ENCODE peak calls at places on chromosomes 12 and 14, in seven cellular contexts. H is astrocyte; F is CD8-positive, alpha-beta memory T cell; T is osteoblast; I is lower lobe of right lung; P is cardiac muscle cell; R is adrenal gland. U is an unnamed sample.

GRCh38 chr12:5138256-5138655 is 94.6 kb downstream of the KCNA5 start:
- DNase-seq in T (no peak), H (no peak), R (no peak), P (no peak), I (no peak), F (no peak), U (no peak)

GRCh38 chr14:51989293-51990234 is at the start of gene RTRAF:
- DNase-seq in R (peak; percentile 96), P (peak; percentile 95), F (peak; percentile 94), H (peak; percentile 88), I (peak; percentile 97), T (peak; percentile 96), U (peak; percentile 92)

GRCh38 chr12:52907092-52907810 is 2.4 kb upstream of the KRT8 start:
- DNase-seq in H (peak; percentile 33), T (peak; percentile 50), P (peak; percentile 70), I (peak; percentile 83), F (no peak), R (peak; percentile 62), U (peak; percentile 94)

GRCh38 chr14:74083161-74083560 is 1.1 kb downstream of the ALDH6A1 start:
- DNase-seq in F (no peak), P (no peak), T (peak; percentile 36), H (no peak), R (no peak), I (no peak), U (no peak)

GRCh38 chr12:122116707-122117535 is 38.4 kb downstream of the MLXIP start:
- DNase-seq in P (no peak), H (no peak), F (peak; percentile 22), T (peak; percentile 69), I (peak; percentile 39), R (no peak), U (peak; percentile 78)

GRCh38 chr12:104376650-104377506 is 73.3 kb downstream of the EID3 start:
- DNase-seq in T (no peak), P (no peak), F (no peak), I (no peak), R (peak; percentile 38), H (peak; percentile 28), U (no peak)

GRCh38 chr12:3697311-3697870 is 55.5 kb downstream of the CRACR2A start:
- DNase-seq in P (no peak), T (peak; percentile 87), I (no peak), R (no peak), F (no peak), H (no peak), U (no peak)

GRCh38 chr12:100656806-100657205 is 83.3 kb downstream of the GAS2L3 start:
- DNase-seq in R (no peak), T (no peak), H (no peak), P (no peak), F (no peak), I (no peak), U (no peak)

GRCh38 chr12:39931231-39931630 is 174.7 kb downstream of the SLC2A13 start:
- DNase-seq in P (no peak), R (no peak), F (no peak), T (no peak), I (no peak), H (no peak), U (peak; percentile 16)

GRCh38 chr14:92348154-92348553 is 25.2 kb downstream of the SLC24A4 start:
- DNase-seq in H (no peak), F (no peak), P (no peak), R (no peak), T (no peak), I (no peak), U (peak; percentile 17)

GRCh38 chr14:33679025-33679424 is 271.8 kb downstream of the EGLN3 start:
- DNase-seq in F (no peak), H (no peak), P (no peak), R (no peak), I (no peak), T (no peak), U (no peak)

GRCh38 chr12:6700646-6701051 is at the start of gene PIANP:
- DNase-seq in P (peak; percentile 81), I (no peak), T (peak; percentile 89), F (peak; percentile 67), R (peak; percentile 64), H (no peak), U (no peak)

GRCh38 chr12:100826323-100826722 is 31.7 kb downstream of the ANO4 start:
- DNase-seq in F (no peak), H (peak; percentile 37), R (peak; percentile 56), T (no peak), I (no peak), P (peak; percentile 85), U (peak; percentile 12)

GRCh38 chr14:106694638-106695393 is 1168.4 kb downstream of the TMEM121 start:
- DNase-seq in T (no peak), R (no peak), I (peak; percentile 56), F (peak; percentile 79), H (no peak), P (no peak), U (no peak)

GRCh38 chr14:49405291-49405690 is 180.9 kb downstream of the RPS29 start:
- DNase-seq in H (peak; percentile 37), T (no peak), F (no peak), P (no peak), R (peak; percentile 78), I (no peak), U (no peak)
- H3K27me3 ChIP-seq in H (no peaks in the 10 kb centered on the region), T (no peaks in the 10 kb centered on the region), F (no peaks in the 10 kb centered on the region), P (no peaks in the 10 kb centered on the region), R (no peaks in the 10 kb centered on the region), I (no peaks in the 10 kb centered on the region), U (no peaks in the 10 kb centered on the region)

GRCh38 chr12:27805238-27805637 is 25.2 kb upstream of the MANSC4 start:
- DNase-seq in P (no peak), I (no peak), H (no peak), R (no peak), F (no peak), T (no peak), U (no peak)

GRCh38 chr12:27800819-27801218 is 20.8 kb upstream of the MANSC4 start:
- DNase-seq in R (no peak), I (no peak), P (no peak), F (no peak), H (no peak), T (no peak), U (no peak)

GRCh38 chr12:27802511-27802910 is 22.5 kb upstream of the MANSC4 start:
- DNase-seq in R (no peak), I (no peak), F (no peak), H (no peak), T (no peak), P (no peak), U (no peak)

GRCh38 chr12:27801630-27802029 is 21.6 kb upstream of the MANSC4 start:
- DNase-seq in H (no peak), F (no peak), I (no peak), R (no peak), P (no peak), T (no peak), U (no peak)

GRCh38 chr12:27802936-27803335 is 22.9 kb upstream of the MANSC4 start:
- DNase-seq in F (no peak), I (no peak), H (no peak), R (no peak), T (no peak), P (no peak), U (no peak)
- H3K27ac ChIP-seq in F (no peak overlapping the region), I (no peak overlapping the region), H (no peak overlapping the region), R (no peak overlapping the region), T (no peak overlapping the region), P (no peak overlapping the region), U (no peak overlapping the region)

GRCh38 chr12:89353188-89353822 is 1.0 kb upstream of the DUSP6 start:
- DNase-seq in T (peak; percentile 97), R (peak; percentile 72), H (peak; percentile 59), F (peak; percentile 60), I (peak; percentile 83), P (peak; percentile 89), U (peak; percentile 77)

GRCh38 chr12:89354630-89354931 is 2.3 kb upstream of the DUSP6 start:
- DNase-seq in F (no peak), T (no peak), P (peak; percentile 30), I (no peak), H (no peak), R (no peak), U (peak; percentile 44)

GRCh38 chr12:89352492-89353187 is at the start of gene DUSP6:
- DNase-seq in H (peak; percentile 99), I (peak; percentile 97), F (peak; percentile 90), T (peak; percentile 98), R (peak; percentile 97), P (peak; percentile 97), U (peak; percentile 98)

GRCh38 chr12:89355243-89356068 is 3.2 kb upstream of the DUSP6 start:
- DNase-seq in H (no peak), T (no peak), F (no peak), P (no peak), R (no peak), I (no peak), U (no peak)

GRCh38 chr12:89353823-89354629 is 1.7 kb upstream of the DUSP6 start:
- DNase-seq in H (peak; percentile 71), R (peak; percentile 84), T (peak; percentile 88), F (peak; percentile 72), I (peak; percentile 93), P (peak; percentile 78), U (peak; percentile 87)
- H3K27me3 ChIP-seq in H (no peaks in the 10 kb centered on the region), R (no peaks in the 10 kb centered on the region), T (no peaks in the 10 kb centered on the region), F (no peaks in the 10 kb centered on the region), I (no peaks in the 10 kb centered on the region), P (no peaks in the 10 kb centered on the region), U (no peaks in the 10 kb centered on the region)

DNA sequence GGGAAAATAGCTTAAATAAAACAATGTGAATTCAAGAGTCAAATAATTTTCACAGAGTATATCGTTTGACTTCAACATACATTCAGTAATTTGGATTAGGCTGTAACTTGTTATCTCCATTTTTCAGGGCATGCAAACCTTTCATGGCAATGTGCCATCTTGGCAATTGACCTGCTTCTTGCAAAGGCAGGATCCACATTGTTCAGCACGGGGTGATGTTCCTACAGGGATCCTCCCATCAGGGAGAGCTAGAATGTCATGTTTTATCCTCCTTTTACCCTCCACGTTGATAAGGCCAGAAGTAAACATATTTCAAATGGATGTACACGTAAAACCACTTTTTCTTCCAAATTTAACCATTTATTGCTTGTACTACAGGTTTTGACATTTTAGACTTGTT is 314.4 kb downstream of the GALC start:
- DNase-seq in I (no peak), P (no peak), F (no peak), R (no peak), H (no peak), T (no peak), U (no peak)
- H3K27ac ChIP-seq in I (no peak overlapping the region), P (no peak overlapping the region), F (no peak overlapping the region), R (no peak overlapping the region), H (no peak overlapping the region), T (no peak overlapping the region), U (no peak overlapping the region)

DNA sequence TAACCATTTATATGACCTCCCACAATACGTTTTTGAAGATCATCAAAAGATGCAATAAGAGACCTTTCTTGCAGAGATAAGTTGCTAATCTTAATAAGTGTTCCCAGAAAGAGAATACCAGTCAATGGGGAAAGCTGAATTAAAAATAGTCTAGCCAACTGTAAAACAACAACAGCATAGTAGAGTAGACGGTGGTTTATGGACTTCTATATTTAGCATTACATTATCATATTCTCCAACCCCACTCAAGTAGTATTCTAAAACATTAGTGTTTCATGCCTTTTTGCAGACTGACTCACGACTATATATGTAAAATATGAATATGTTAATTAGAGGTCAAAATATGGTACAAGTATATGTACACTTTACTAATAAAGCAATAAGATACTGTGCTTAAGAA is 218.9 kb downstream of the MED13L start:
- DNase-seq in T (no peak), P (no peak), R (no peak), H (no peak), F (no peak), I (no peak), U (no peak)
- H3K27me3 ChIP-seq in T (no peaks in the 10 kb centered on the region), P (no peaks in the 10 kb centered on the region), R (no peaks in the 10 kb centered on the region), H (no peaks in the 10 kb centered on the region), F (no peaks in the 10 kb centered on the region), I (no peaks in the 10 kb centered on the region), U (no peaks in the 10 kb centered on the region)